ENCODE peak calls at places on chromosomes 3 and 15, in ten cellular contexts. E, T, V, I, S, B, X, G, J and R are unnamed samples.

GRCh38 chr3:195196266-195196665 is 74.7 kb downstream of the XXYLT1 start:
- DNase-seq in E (no peak), T (no peak), V (no peak), I (peak; percentile 26), S (peak; percentile 54), B (peak; percentile 61), X (no peak), G (no peak), J (peak; percentile 85), R (no peak)

GRCh38 chr3:150271578-150271930 is 136.5 kb upstream of the TSC22D2 start:
- DNase-seq in E (no peak), T (no peak), V (no peak), I (no peak), S (no peak), B (no peak), X (no peak), G (no peak), J (no peak), R (no peak)

GRCh38 chr3:58358092-58358491 is 25.4 kb downstream of the PXK start:
- DNase-seq in E (no peak), T (no peak), V (no peak), I (no peak), S (peak; percentile 7), B (no peak), X (no peak), G (no peak), J (no peak), R (no peak)

GRCh38 chr15:26561130-26561529 is 211.7 kb downstream of the GABRB3 start:
- DNase-seq in E (no peak), T (no peak), V (no peak), I (no peak), S (no peak), B (no peak), X (no peak), G (no peak), J (no peak), R (no peak)

GRCh38 chr15:39018966-39019365 is 454.4 kb upstream of the RASGRP1 start:
- DNase-seq in E (no peak), T (no peak), V (no peak), I (no peak), S (no peak), B (peak; percentile 12), X (no peak), G (no peak), J (peak; percentile 31), R (no peak)

GRCh38 chr15:66024998-66025397 is 155.7 kb downstream of the RAB11A start:
- DNase-seq in E (no peak), T (no peak), V (no peak), I (no peak), S (no peak), B (no peak), X (no peak), G (no peak), J (no peak), R (no peak)

GRCh38 chr15:60798821-60799220 is 319.9 kb upstream of the ICE2 start:
- DNase-seq in E (no peak), T (no peak), V (no peak), I (no peak), S (no peak), B (peak; percentile 79), X (peak; percentile 23), G (no peak), J (peak; percentile 90), R (no peak)

GRCh38 chr3:115217678-115218451 is 70.8 kb upstream of the ZBTB20 start:
- DNase-seq in E (peak; percentile 70), T (peak; percentile 42), V (no peak), I (peak; percentile 17), S (no peak), B (peak; percentile 71), X (peak; percentile 76), G (no peak), J (no peak), R (no peak)

GRCh38 chr15:63872759-63873510 is 39.2 kb upstream of the HERC1 start:
- DNase-seq in E (no peak), T (no peak), V (no peak), I (no peak), S (no peak), B (peak; percentile 53), X (no peak), G (no peak), J (peak; percentile 80), R (no peak)

GRCh38 chr15:75051161-75051560 is 27.8 kb downstream of the PPCDC start:
- DNase-seq in E (no peak), T (no peak), V (no peak), I (no peak), S (no peak), B (no peak), X (no peak), G (no peak), J (no peak), R (no peak)

GRCh38 chr3:101513419-101513986 is 491 bp upstream of the SENP7 start:
- DNase-seq in E (no peak), T (no peak), V (no peak), I (no peak), S (no peak), B (no peak), X (no peak), G (no peak), J (peak; percentile 85), R (no peak)

GRCh38 chr3:25654576-25654975 is 10.1 kb downstream of the TOP2B start:
- DNase-seq in E (no peak), T (no peak), V (no peak), I (no peak), S (no peak), B (no peak), X (no peak), G (no peak), J (no peak), R (no peak)

GRCh38 chr3:188590556-188590955 is 436.6 kb downstream of the LPP start:
- DNase-seq in E (no peak), T (no peak), V (no peak), I (no peak), S (no peak), B (no peak), X (no peak), G (no peak), J (no peak), R (no peak)

GRCh38 chr3:177770821-177771220 is 573.5 kb upstream of the TBL1XR1 start:
- DNase-seq in E (no peak), T (no peak), V (no peak), I (no peak), S (no peak), B (peak; percentile 41), X (no peak), G (no peak), J (no peak), R (no peak)

GRCh38 chr3:128482857-128483656 is 9.9 kb downstream of the GATA2 start:
- DNase-seq in E (peak; percentile 71), T (no peak), V (no peak), I (peak; percentile 90), S (no peak), B (peak; percentile 84), X (no peak), G (no peak), J (peak; percentile 97), R (no peak)

GRCh38 chr3:170178631-170179030 is 2.9 kb downstream of the PHC3 start:
- DNase-seq in E (no peak), T (no peak), V (peak; percentile 73), I (no peak), S (no peak), B (no peak), X (no peak), G (no peak), J (no peak), R (no peak)
- H3K4me1 ChIP-seq in E (peaks cover 24% of the 10 kb centered on the region), T (peaks cover 19% of the 10 kb centered on the region), V (peaks cover 43% of the 10 kb centered on the region), I (peaks cover 10% of the 10 kb centered on the region), S (peaks cover 18% of the 10 kb centered on the region), B (peaks cover 2% of the 10 kb centered on the region), X (peaks cover 6% of the 10 kb centered on the region), G (peaks cover 16% of the 10 kb centered on the region), J (peaks cover 12% of the 10 kb centered on the region), R (peaks cover 2% of the 10 kb centered on the region)

GRCh38 chr3:55329849-55330248 is 157.3 kb downstream of the WNT5A start:
- DNase-seq in E (no peak), T (no peak), V (no peak), I (no peak), S (no peak), B (peak; percentile 96), X (peak; percentile 26), G (no peak), J (peak; percentile 68), R (no peak)
- H3K27ac ChIP-seq in E (no peak overlapping the region), T (no peak overlapping the region), V (no peak overlapping the region), I (peak overlapping the region; percentile 70), S (no peak overlapping the region), B (peak overlapping the region; percentile 8), X (no peak overlapping the region), G (no peak overlapping the region), J (peak overlapping the region; percentile 98), R (no peak overlapping the region)

DNA sequence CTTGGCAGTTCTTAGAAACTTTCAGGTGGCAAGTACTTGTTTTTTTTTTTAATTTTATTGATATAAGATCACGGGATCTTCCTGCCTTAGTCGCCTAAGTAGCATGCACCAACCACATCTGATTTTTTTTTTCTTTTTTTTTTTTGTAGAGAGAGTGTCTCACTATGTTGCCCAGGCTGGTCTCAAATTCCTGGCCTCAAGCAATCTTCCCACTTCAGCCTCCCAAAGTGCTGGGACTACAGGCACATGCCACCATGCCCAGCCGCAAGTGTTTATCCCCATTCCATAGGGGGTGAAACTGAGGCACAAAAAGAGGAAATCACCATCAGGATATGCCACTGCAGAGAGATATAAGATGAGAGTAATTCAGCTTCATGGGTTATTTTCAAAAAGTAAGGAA is 102.9 kb downstream of the IGF2BP2 start:
- DNase-seq in E (no peak), T (no peak), V (no peak), I (no peak), S (no peak), B (no peak), X (no peak), G (no peak), J (no peak), R (no peak)
- TF ChIP-seq CTCF in E (no peak), T (no peak), V (no peak), I (no peak), S (no peak), B (no peak), X (no peak), G (no peak), J (no peak), R (no peak)

GRCh38 chr15:78048410-78048946 is 29.0 kb downstream of the TBC1D2B start:
- DNase-seq in E (no peak), T (no peak), V (no peak), I (no peak), S (no peak), B (no peak), X (no peak), G (no peak), J (no peak), R (no peak)

GRCh38 chr15:78049691-78050440 is 27.6 kb downstream of the TBC1D2B start:
- DNase-seq in E (no peak), T (no peak), V (peak; percentile 57), I (no peak), S (no peak), B (peak; percentile 91), X (no peak), G (no peak), J (peak; percentile 66), R (no peak)

GRCh38 chr15:78050441-78050809 is 27.1 kb downstream of the TBC1D2B start:
- DNase-seq in E (peak; percentile 26), T (no peak), V (peak; percentile 40), I (no peak), S (no peak), B (no peak), X (no peak), G (no peak), J (no peak), R (no peak)

GRCh38 chr15:78046796-78047341 is 30.6 kb downstream of the TBC1D2B start:
- DNase-seq in E (no peak), T (no peak), V (peak; percentile 58), I (no peak), S (no peak), B (no peak), X (no peak), G (no peak), J (no peak), R (no peak)

GRCh38 chr15:78047631-78048409 is 29.7 kb downstream of the TBC1D2B start:
- DNase-seq in E (no peak), T (no peak), V (peak; percentile 74), I (peak; percentile 64), S (no peak), B (peak; percentile 77), X (no peak), G (no peak), J (no peak), R (no peak)
- H3K4me1 ChIP-seq in E (peaks cover 14% of the 10 kb centered on the region), T (peaks cover 8% of the 10 kb centered on the region), V (peaks cover 95% of the 10 kb centered on the region), I (peaks cover 6% of the 10 kb centered on the region), S (peaks cover 57% of the 10 kb centered on the region), B (peaks cover 36% of the 10 kb centered on the region), X (peaks cover 54% of the 10 kb centered on the region), G (peaks cover 20% of the 10 kb centered on the region), J (peaks cover 50% of the 10 kb centered on the region), R (peaks cover 14% of the 10 kb centered on the region)